ENCODE peak calls at places on chromosomes 1 and 21, in nine cellular contexts. W is astrocyte; A is spleen; N is lower lobe of right lung; J is CD8-positive, alpha-beta T cell; Z is coronary artery; G is esophagus muscularis mucosa; P is adrenal gland; K is DND-41. X is an unnamed sample.

GRCh38 chr1:62384276-62385005 is 52.4 kb upstream of the USP1 start:
- DNase-seq in W (peak; percentile 97), A (no peak), N (no peak), J (no peak), Z (no peak), G (no peak), P (no peak), K (no peak), X (peak; percentile 61)

GRCh38 chr1:67688526-67689219 is 3.7 kb downstream of the GADD45A start:
- DNase-seq in W (no peak), A (no peak), N (no peak), J (no peak), Z (no peak), G (no peak), P (no peak), K (no peak), X (no peak)

GRCh38 chr1:25624604-25625003 is 8.0 kb downstream of the MAN1C1 start:
- DNase-seq in W (no peak), A (no peak), N (no peak), J (no peak), Z (no peak), G (no peak), P (no peak), K (no peak), X (no peak)

GRCh38 chr1:40653851-40654537 is 11.5 kb downstream of the RIMS3 start:
- DNase-seq in W (no peak), A (peak; percentile 58), N (no peak), J (no peak), Z (no peak), G (no peak), P (no peak), K (peak; percentile 41), X (no peak)

GRCh38 chr1:10737268-10737624 is 59.2 kb downstream of the CASZ1 start:
- DNase-seq in W (no peak), A (peak; percentile 85), N (peak; percentile 79), J (no peak), Z (no peak), G (no peak), P (peak; percentile 32), K (no peak), X (no peak)

GRCh38 chr1:244361764-244362473 is 89.8 kb downstream of the ADSS2 start:
- DNase-seq in W (peak; percentile 79), A (no peak), N (no peak), J (no peak), Z (no peak), G (no peak), P (no peak), K (no peak), X (no peak)

GRCh38 chr1:65233757-65234156 is 75.6 kb upstream of the DNAJC6 start:
- DNase-seq in W (no peak), A (no peak), N (no peak), J (no peak), Z (no peak), G (peak; percentile 47), P (no peak), K (no peak), X (no peak)

GRCh38 chr1:202310746-202311145 is 31.0 kb downstream of the UBE2T start:
- DNase-seq in W (no peak), A (no peak), N (no peak), J (no peak), Z (no peak), G (no peak), P (no peak), K (no peak), X (no peak)

GRCh38 chr1:19354531-19354981 is 42.4 kb downstream of the SLC66A1 start:
- DNase-seq in W (no peak), A (no peak), N (no peak), J (no peak), Z (no peak), G (no peak), P (no peak), K (no peak), X (no peak)

GRCh38 chr21:25709684-25710265 is 24.9 kb downstream of the ATP5PF start:
- DNase-seq in W (no peak), A (no peak), N (no peak), J (no peak), Z (no peak), G (no peak), P (no peak), K (no peak), X (no peak)

GRCh38 chr1:84757301-84757700 is 67.0 kb upstream of the SSX2IP start:
- DNase-seq in W (no peak), A (no peak), N (no peak), J (no peak), Z (no peak), G (no peak), P (no peak), K (no peak), X (no peak)

GRCh38 chr1:242243472-242243871 is 244.6 kb upstream of the MAP1LC3C start:
- DNase-seq in W (no peak), A (no peak), N (no peak), J (no peak), Z (no peak), G (no peak), P (no peak), K (no peak), X (no peak)

GRCh38 chr1:38208720-38209632 is 162.4 kb upstream of the POU3F1 start:
- DNase-seq in W (no peak), A (no peak), N (no peak), J (no peak), Z (no peak), G (no peak), P (no peak), K (no peak), X (no peak)

GRCh38 chr1:92485374-92486250 is 1.1 kb downstream of the GFI1 start:
- DNase-seq in W (no peak), A (peak; percentile 96), N (peak; percentile 81), J (peak; percentile 84), Z (no peak), G (no peak), P (peak; percentile 23), K (peak; percentile 93), X (no peak)

GRCh38 chr1:237713886-237714285 is 176.8 kb downstream of the ZP4 start:
- DNase-seq in W (no peak), A (no peak), N (no peak), J (no peak), Z (no peak), G (no peak), P (no peak), K (no peak), X (no peak)

GRCh38 chr1:10508511-10508951 is 33.8 kb downstream of the PEX14 start:
- DNase-seq in W (peak; percentile 57), A (no peak), N (no peak), J (no peak), Z (no peak), G (no peak), P (no peak), K (no peak), X (peak; percentile 17)

GRCh38 chr1:31605908-31606427 is 11.5 kb upstream of the HCRTR1 start:
- DNase-seq in W (peak; percentile 88), A (no peak), N (no peak), J (no peak), Z (peak; percentile 21), G (no peak), P (no peak), K (no peak), X (no peak)

GRCh38 chr1:227299688-227300087 is 18.6 kb downstream of the CDC42BPA start:
- DNase-seq in W (peak; percentile 16), A (no peak), N (no peak), J (no peak), Z (no peak), G (no peak), P (no peak), K (no peak), X (no peak)

GRCh38 chr21:33229099-33229775 is 501 bp upstream of the IFNAR2 start:
- DNase-seq in W (no peak), A (no peak), N (no peak), J (no peak), Z (no peak), G (no peak), P (no peak), K (no peak), X (no peak)
- H3K4me3 ChIP-seq in W (peak overlapping the region; percentile 60), A (peak overlapping the region; percentile 12), N (peak overlapping the region; percentile 95), J (peak overlapping the region; percentile 90), Z (peak overlapping the region; percentile 86), G (peak overlapping the region; percentile 99), P (peak overlapping the region; percentile 88), K (peak overlapping the region; percentile 12), X (peak overlapping the region; percentile 69)

DNA sequence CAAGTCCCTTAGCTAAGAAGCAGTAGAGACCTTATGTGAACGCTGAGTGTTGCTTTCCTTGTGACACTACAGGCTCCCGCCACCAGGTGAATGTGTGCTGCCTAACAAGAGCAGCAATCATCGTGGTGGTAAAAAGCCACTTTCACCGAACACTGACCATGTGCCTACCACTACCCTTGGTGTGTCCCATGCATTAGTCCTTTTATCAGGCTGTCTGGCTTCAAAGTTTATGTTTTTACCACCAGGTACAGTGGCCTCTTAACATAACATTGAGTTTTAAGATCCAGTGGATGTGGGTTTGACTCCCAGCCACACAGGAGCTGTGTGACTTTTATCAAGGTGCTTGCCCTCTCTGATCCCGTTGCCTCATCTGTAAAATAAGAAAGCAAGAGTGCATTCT is 1.7 kb downstream of the C1QB start:
- DNase-seq in W (no peak), A (no peak), N (no peak), J (no peak), Z (no peak), G (no peak), P (no peak), K (no peak), X (no peak)
- H3K4me3 ChIP-seq in W (no peak overlapping the region), A (no peak overlapping the region), N (peak overlapping the region; percentile 51), J (no peak overlapping the region), Z (peak overlapping the region; percentile 63), G (peak overlapping the region; percentile 48), P (peak overlapping the region; percentile 52), K (no peak overlapping the region), X (no peak overlapping the region)

GRCh38 chr1:180327089-180327488 is 97.0 kb downstream of the LHX4 start:
- DNase-seq in W (no peak), A (peak; percentile 29), N (no peak), J (no peak), Z (no peak), G (no peak), P (no peak), K (no peak), X (no peak)
- H3K4me3 ChIP-seq in W (no peak overlapping the region), A (no peak overlapping the region), N (no peak overlapping the region), J (no peak overlapping the region), Z (no peak overlapping the region), G (no peak overlapping the region), P (no peak overlapping the region), K (no peak overlapping the region), X (no peak overlapping the region)

GRCh38 chr1:151324390-151324930 is 2.8 kb downstream of the PI4KB start:
- DNase-seq in W (no peak), A (no peak), N (no peak), J (no peak), Z (no peak), G (no peak), P (no peak), K (no peak), X (no peak)

GRCh38 chr1:151325646-151326429 is 1.4 kb downstream of the PI4KB start:
- DNase-seq in W (peak; percentile 31), A (no peak), N (no peak), J (no peak), Z (no peak), G (no peak), P (no peak), K (no peak), X (no peak)

GRCh38 chr1:151326619-151327222 is 495 bp downstream of the PI4KB start:
- DNase-seq in W (no peak), A (no peak), N (peak; percentile 74), J (peak; percentile 61), Z (peak; percentile 79), G (no peak), P (peak; percentile 69), K (peak; percentile 68), X (no peak)

GRCh38 chr1:151327223-151327902 is at the start of gene PI4KB:
- DNase-seq in W (peak; percentile 93), A (peak; percentile 94), N (peak; percentile 91), J (peak; percentile 91), Z (peak; percentile 94), G (peak; percentile 98), P (peak; percentile 96), K (peak; percentile 96), X (peak; percentile 95)

GRCh38 chr1:151325231-151325630 is 2.0 kb downstream of the PI4KB start:
- DNase-seq in W (peak; percentile 42), A (no peak), N (no peak), J (no peak), Z (no peak), G (no peak), P (no peak), K (no peak), X (no peak)
- H3K4me3 ChIP-seq in W (peak overlapping the region; percentile 92), A (no peak overlapping the region), N (no peak overlapping the region), J (no peak overlapping the region), Z (no peak overlapping the region), G (no peak overlapping the region), P (no peak overlapping the region), K (no peak overlapping the region), X (peak overlapping the region; percentile 50)